ENCODE peak calls at places on chromosomes 4 and X, in seven cellular contexts. L is stimulated activated CD8-positive, alpha-beta memory T cell treated with anti-CD3 and anti-CD28 coated beads, Interleukin-7, amount 100 ng/mL, for 1 hour; O is activated CD4-positive, alpha-beta T cell treated with anti-CD3 and anti-CD28 coated beads for 4 hours; U is NCI-H1436; A is substantia nigra; X is C1 segment of cervical spinal cord; Y is cardiac muscle cell. N is an unnamed sample.

GRCh38 chrX:113551919-113552318 is 711.3 kb upstream of the AMOT start:
- DNase-seq in L (no peak), O (no peak), U (no peak), A (no peak), X (no peak), Y (no peak), N (no peak)

GRCh38 chr4:125520258-125520990 is 205.7 kb downstream of the FAT4 start:
- DNase-seq in L (no peak), O (no peak), U (no peak), A (no peak), X (no peak), Y (peak), N (no peak)

GRCh38 chr4:189941005-189941450 is 356 bp downstream of the FRG1 start:
- DNase-seq in L (no peak), O (no peak), U (no peak), A (no peak), X (no peak), Y (no peak), N (no peak)

GRCh38 chr4:25312496-25313193 is at the start of gene ZCCHC4:
- DNase-seq in L (peak), O (peak), U (peak), A (peak), X (peak), Y (peak), N (peak)

GRCh38 chr4:7939377-7940108 is at the start of gene AFAP1:
- DNase-seq in L (peak), O (peak), U (peak), A (peak), X (peak), Y (peak), N (peak)

GRCh38 chr4:100935090-100935489 is 412.2 kb downstream of the PPP3CA start:
- DNase-seq in L (no peak), O (no peak), U (no peak), A (no peak), X (no peak), Y (no peak), N (peak)

GRCh38 chr4:170047774-170048354 is 21.7 kb upstream of the MFAP3L start:
- DNase-seq in L (peak), O (peak), U (peak), A (no peak), X (no peak), Y (peak), N (peak)

GRCh38 chr4:2273221-2273620 is 11.3 kb upstream of the MXD4 start:
- DNase-seq in L (no peak), O (no peak), U (no peak), A (no peak), X (no peak), Y (no peak), N (no peak)

GRCh38 chrX:129726307-129727111 is 12.3 kb upstream of the XPNPEP2 start:
- DNase-seq in L (no peak), O (no peak), U (peak), A (peak), X (peak), Y (peak), N (peak)

GRCh38 chrX:11465648-11466411 is 172.6 kb downstream of the AMELX start:
- DNase-seq in L (no peak), O (no peak), U (no peak), A (no peak), X (no peak), Y (no peak), N (no peak)

GRCh38 chr4:151408380-151408629 is 671 bp upstream of the FHIP1A start:
- DNase-seq in L (no peak), O (no peak), U (no peak), A (no peak), X (no peak), Y (no peak), N (no peak)

GRCh38 chrX:10582215-10582733 is 38.1 kb downstream of the MID1 start:
- DNase-seq in L (no peak), O (no peak), U (no peak), A (no peak), X (no peak), Y (peak), N (no peak)

GRCh38 chr4:4860381-4860802 is 927 bp downstream of the MSX1 start:
- DNase-seq in L (no peak), O (no peak), U (no peak), A (no peak), X (no peak), Y (peak), N (no peak)

GRCh38 chrX:101417981-101418841 is 10.2 kb downstream of the HNRNPH2 start:
- DNase-seq in L (no peak), O (peak), U (peak), A (peak), X (peak), Y (peak), N (no peak)

GRCh38 chr4:118955515-118955914 is 66.9 kb downstream of the SYNPO2 start:
- DNase-seq in L (no peak), O (no peak), U (no peak), A (no peak), X (no peak), Y (no peak), N (no peak)

GRCh38 chrX:65921363-65921762 is 118.5 kb downstream of the VSIG4 start:
- DNase-seq in L (no peak), O (no peak), U (no peak), A (no peak), X (no peak), Y (no peak), N (no peak)

GRCh38 chr4:129344058-129344457 is 248.1 kb downstream of the C4orf33 start:
- DNase-seq in L (no peak), O (no peak), U (no peak), A (no peak), X (no peak), Y (peak), N (peak)

GRCh38 chrX:128769511-128769910 is 717.3 kb upstream of the ACTRT1 start:
- DNase-seq in L (no peak), O (no peak), U (no peak), A (no peak), X (no peak), Y (peak), N (no peak)

GRCh38 chrX:41881166-41881565 is 42.2 kb downstream of the CASK start:
- DNase-seq in L (no peak), O (no peak), U (no peak), A (no peak), X (no peak), Y (no peak), N (no peak)

GRCh38 chr4:125985856-125986255 is 671.1 kb downstream of the FAT4 start:
- DNase-seq in L (no peak), O (no peak), U (no peak), A (no peak), X (no peak), Y (peak), N (peak)

GRCh38 chrX:130285710-130286109 is 17.0 kb upstream of the ZNF280C start:
- DNase-seq in L (no peak), O (no peak), U (no peak), A (no peak), X (no peak), Y (no peak), N (no peak)

GRCh38 chr4:182647901-182648300 is 269.3 kb downstream of the DCTD start:
- DNase-seq in L (no peak), O (no peak), U (no peak), A (no peak), X (no peak), Y (no peak), N (no peak)

GRCh38 chrX:31524182-31524581 is 452.3 kb upstream of the FTHL17 start:
- DNase-seq in L (no peak), O (no peak), U (no peak), A (no peak), X (no peak), Y (peak), N (no peak)

GRCh38 chrX:54817220-54817820 is 9.8 kb downstream of the MAGED2 start:
- DNase-seq in L (no peak), O (no peak), U (no peak), A (no peak), X (no peak), Y (peak), N (no peak)

GRCh38 chr4:25098964-25099843 is 61.0 kb downstream of the SEPSECS start:
- DNase-seq in L (no peak), O (no peak), U (no peak), A (no peak), X (no peak), Y (peak), N (peak)

GRCh38 chrX:47483310-47484268 is 567 bp upstream of the ZNF41 start:
- DNase-seq in L (no peak), O (no peak), U (no peak), A (peak), X (peak), Y (peak), N (no peak)

GRCh38 chr4:38062088-38062893 is 102.1 kb downstream of the PTTG2 start:
- DNase-seq in L (peak), O (peak), U (peak), A (no peak), X (no peak), Y (peak), N (peak)

N was measured in RPMI8226.